ENCODE peak calls at places on chromosomes 4 and X, in four cellular contexts. One of them, this sample, is unnamed. For H3K36me3, the result is how much of the 10 kb centered on the place peaks cover.

GRCh38 chr4:42821230-42821629 is 71.3 kb upstream of the GRXCR1 start:
- DNase-seq in kidney epithelial cell: no peak
- DNase-seq in PC-3: no peak
- DNase-seq in uterus: no peak
- DNase-seq in this sample: no peak

GRCh38 chrX:131289527-131289926 is 421 bp upstream of the IGSF1 start:
- DNase-seq in uterus: no peak
- DNase-seq in kidney epithelial cell: no peak
- DNase-seq in PC-3: no peak
- DNase-seq in this sample: no peak

GRCh38 chrX:4315891-4316290 is 602.4 kb upstream of the PRKX start:
- DNase-seq in kidney epithelial cell: no peak
- DNase-seq in uterus: no peak
- DNase-seq in PC-3: peak
- DNase-seq in this sample: no peak

GRCh38 chr4:7637971-7638370 is 203.2 kb upstream of the PSAPL1 start:
- DNase-seq in uterus: no peak
- DNase-seq in kidney epithelial cell: no peak
- DNase-seq in PC-3: no peak
- DNase-seq in this sample: no peak

GRCh38 chrX:2848806-2849420 is 20.2 kb downstream of the GYG2 start:
- DNase-seq in uterus: no peak
- DNase-seq in PC-3: peak
- DNase-seq in kidney epithelial cell: no peak
- DNase-seq in this sample: peak

GRCh38 chr4:160319221-160319867 is 1216.5 kb downstream of the RAPGEF2 start:
- DNase-seq in uterus: no peak
- DNase-seq in PC-3: peak
- DNase-seq in kidney epithelial cell: peak
- DNase-seq in this sample: no peak

GRCh38 chr4:132240094-132240493 is 909.0 kb upstream of the PCDH10 start:
- DNase-seq in uterus: no peak
- DNase-seq in PC-3: no peak
- DNase-seq in kidney epithelial cell: no peak
- DNase-seq in this sample: no peak

GRCh38 chr4:124018383-124019317 is 622.1 kb downstream of the SPRY1 start:
- DNase-seq in uterus: peak
- DNase-seq in kidney epithelial cell: no peak
- DNase-seq in PC-3: no peak
- DNase-seq in this sample: peak

GRCh38 chr4:183876268-183876934 is 28.7 kb upstream of the STOX2 start:
- DNase-seq in uterus: peak
- DNase-seq in PC-3: peak
- DNase-seq in kidney epithelial cell: peak
- DNase-seq in this sample: no peak

GRCh38 chrX:68895339-68896250 is 66.8 kb downstream of the EFNB1 start:
- DNase-seq in kidney epithelial cell: peak
- DNase-seq in uterus: no peak
- DNase-seq in PC-3: peak
- DNase-seq in this sample: peak

GRCh38 chr4:7632971-7633370 is 198.2 kb upstream of the PSAPL1 start:
- DNase-seq in kidney epithelial cell: no peak
- DNase-seq in uterus: no peak
- DNase-seq in PC-3: no peak
- DNase-seq in this sample: no peak

GRCh38 chr4:101217353-101218031 is 129.8 kb downstream of the PPP3CA start:
- DNase-seq in kidney epithelial cell: no peak
- DNase-seq in uterus: no peak
- DNase-seq in PC-3: peak
- DNase-seq in this sample: no peak

GRCh38 chr4:148170408-148171385 is 271.5 kb downstream of the NR3C2 start:
- DNase-seq in uterus: no peak
- DNase-seq in kidney epithelial cell: no peak
- DNase-seq in PC-3: peak
- DNase-seq in this sample: no peak

GRCh38 chr4:165331316-165331715 is 3.8 kb downstream of the MSMO1 start:
- DNase-seq in kidney epithelial cell: no peak
- DNase-seq in PC-3: no peak
- DNase-seq in uterus: no peak
- DNase-seq in this sample: no peak

GRCh38 chrX:145729635-145730034 is 88.0 kb upstream of the SLITRK2 start:
- DNase-seq in kidney epithelial cell: no peak
- DNase-seq in PC-3: peak
- DNase-seq in uterus: no peak
- DNase-seq in this sample: no peak

DNA sequence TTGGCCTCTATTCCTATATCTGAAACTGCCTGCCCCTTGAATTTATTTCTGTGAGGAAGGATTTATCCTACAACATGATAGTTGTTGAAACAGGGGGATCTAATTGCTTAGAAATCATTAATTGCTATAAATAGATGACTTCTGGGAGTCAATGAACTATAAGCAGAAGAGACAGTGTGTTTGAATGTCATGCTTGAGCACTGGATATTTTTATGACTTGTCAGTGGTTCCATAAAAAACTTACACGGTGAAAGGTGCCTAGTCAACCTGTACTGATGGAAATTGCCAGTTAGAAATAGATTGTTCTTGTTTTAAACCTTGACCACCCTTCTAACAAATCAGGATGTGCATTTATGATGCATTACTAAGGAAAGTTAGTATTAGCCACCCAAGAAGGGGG is 306.9 kb upstream of the PPARGC1A start:
- DNase-seq in kidney epithelial cell: no peak
- DNase-seq in PC-3: no peak
- DNase-seq in uterus: no peak
- DNase-seq in this sample: no peak
- H3K4me3 ChIP-seq in kidney epithelial cell: no peak
- H3K4me3 ChIP-seq in PC-3: no peak
- H3K4me3 ChIP-seq in uterus: no peak
- H3K4me3 ChIP-seq in this sample: no peak

DNA sequence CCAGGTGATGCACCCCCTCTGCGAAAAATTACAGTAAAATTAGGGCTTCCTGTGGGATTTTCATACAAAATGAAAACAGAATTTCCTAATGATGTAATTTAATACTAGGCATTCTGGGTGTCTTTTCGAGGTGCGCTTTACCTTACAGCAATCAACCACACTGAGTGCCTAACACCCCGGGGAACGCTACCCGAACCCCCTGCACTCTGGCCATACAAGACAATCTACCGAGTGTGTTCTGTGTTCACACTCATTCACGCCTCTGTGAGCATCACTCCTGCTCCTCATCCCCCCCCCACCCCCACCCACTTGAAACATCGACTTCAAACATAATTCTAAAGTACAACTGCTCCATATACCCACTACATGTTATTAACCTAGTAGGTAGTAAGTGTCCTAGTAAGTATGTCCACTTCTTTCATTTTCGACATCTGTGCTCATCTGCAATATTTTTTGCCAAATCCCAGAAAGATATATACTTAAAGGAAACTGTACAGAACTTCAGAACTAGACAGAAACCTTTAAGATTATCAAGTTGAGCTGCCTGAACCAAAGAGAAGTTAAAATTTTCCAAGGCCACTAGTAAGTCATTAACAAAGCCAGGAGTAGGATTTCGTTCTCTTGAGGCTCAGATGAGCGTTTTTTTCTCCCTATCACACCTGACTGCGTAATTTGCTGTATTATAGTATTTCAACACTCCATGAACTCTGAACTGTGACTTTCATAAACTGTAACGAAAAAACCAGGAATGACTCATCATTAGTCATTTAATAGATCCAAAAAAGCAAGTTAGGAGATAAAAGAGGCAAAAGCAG is 79.9 kb downstream of the FAT1 start:
- DNase-seq in PC-3: peak
- DNase-seq in kidney epithelial cell: peak
- DNase-seq in uterus: no peak
- DNase-seq in this sample: peak
- H3K36me3 ChIP-seq in PC-3: under half
- H3K36me3 ChIP-seq in kidney epithelial cell: under half
- H3K36me3 ChIP-seq in uterus: under half
- H3K36me3 ChIP-seq in this sample: under half

GRCh38 chr4:82567444-82567843 is 5.7 kb upstream of the TMEM150C start:
- DNase-seq in uterus: no peak
- DNase-seq in kidney epithelial cell: no peak
- DNase-seq in PC-3: no peak
- DNase-seq in this sample: no peak

GRCh38 chr4:82560853-82561744 is 689 bp downstream of the TMEM150C start:
- DNase-seq in PC-3: no peak
- DNase-seq in uterus: no peak
- DNase-seq in kidney epithelial cell: no peak
- DNase-seq in this sample: no peak

GRCh38 chr4:82559735-82560120 is 2.1 kb downstream of the TMEM150C start:
- DNase-seq in kidney epithelial cell: no peak
- DNase-seq in uterus: no peak
- DNase-seq in PC-3: no peak
- DNase-seq in this sample: no peak

GRCh38 chr4:82561745-82562552 is at the start of gene TMEM150C:
- DNase-seq in uterus: no peak
- DNase-seq in kidney epithelial cell: no peak
- DNase-seq in PC-3: peak
- DNase-seq in this sample: peak

DNA sequence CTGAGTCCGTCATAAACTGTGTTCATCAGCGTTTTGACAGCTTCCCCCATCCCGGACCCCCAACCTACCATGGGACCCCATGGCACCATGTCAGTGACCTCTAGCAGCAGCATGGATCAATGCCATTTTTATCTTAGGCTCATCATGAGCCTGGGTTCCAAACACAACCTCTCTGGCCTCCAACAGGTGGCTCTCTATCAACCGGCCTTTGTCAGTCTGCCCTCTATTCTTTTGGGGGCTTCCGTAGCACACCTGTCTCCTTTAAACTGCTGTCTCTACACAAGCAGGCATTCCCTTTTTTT is 716 bp upstream of the TMEM150C start:
- DNase-seq in uterus: no peak
- DNase-seq in PC-3: no peak
- DNase-seq in kidney epithelial cell: no peak
- DNase-seq in this sample: no peak
- H3K4me3 ChIP-seq in uterus: no peak
- H3K4me3 ChIP-seq in PC-3: peak
- H3K4me3 ChIP-seq in kidney epithelial cell: no peak
- H3K4me3 ChIP-seq in this sample: peak

GRCh38 chrX:120450163-120450562 is 18.9 kb downstream of the LAMP2 start:
- DNase-seq in kidney epithelial cell: no peak
- DNase-seq in PC-3: peak
- DNase-seq in uterus: no peak
- DNase-seq in this sample: peak
- H3K36me3 ChIP-seq in kidney epithelial cell: under half
- H3K36me3 ChIP-seq in PC-3: under half
- H3K36me3 ChIP-seq in uterus: under half
- H3K36me3 ChIP-seq in this sample: under half

GRCh38 chr4:3766791-3767561 is 791 bp downstream of the ADRA2C start:
- DNase-seq in kidney epithelial cell: no peak
- DNase-seq in PC-3: no peak
- DNase-seq in uterus: peak
- DNase-seq in this sample: no peak

GRCh38 chr4:3766207-3766790 is at the start of gene ADRA2C:
- DNase-seq in kidney epithelial cell: no peak
- DNase-seq in uterus: peak
- DNase-seq in PC-3: no peak
- DNase-seq in this sample: peak

GRCh38 chr4:3767569-3768288 is 1.5 kb downstream of the ADRA2C start:
- DNase-seq in kidney epithelial cell: no peak
- DNase-seq in PC-3: no peak
- DNase-seq in uterus: no peak
- DNase-seq in this sample: no peak

GRCh38 chr4:3762753-3763511 is 3.3 kb upstream of the ADRA2C start:
- DNase-seq in PC-3: no peak
- DNase-seq in kidney epithelial cell: no peak
- DNase-seq in uterus: no peak
- DNase-seq in this sample: no peak

GRCh38 chr4:3765271-3766206 is 646 bp upstream of the ADRA2C start:
- DNase-seq in uterus: peak
- DNase-seq in kidney epithelial cell: no peak
- DNase-seq in PC-3: peak
- DNase-seq in this sample: peak
- H3K4me3 ChIP-seq in uterus: peak
- H3K4me3 ChIP-seq in kidney epithelial cell: peak
- H3K4me3 ChIP-seq in PC-3: no peak
- H3K4me3 ChIP-seq in this sample: peak

GRCh38 chr4:140659935-140660710 is 91.4 kb upstream of the UCP1 start:
- DNase-seq in PC-3: no peak
- DNase-seq in uterus: no peak
- DNase-seq in kidney epithelial cell: no peak
- DNase-seq in this sample: no peak
- H3K36me3 ChIP-seq in PC-3: under half
- H3K36me3 ChIP-seq in uterus: under half
- H3K36me3 ChIP-seq in kidney epithelial cell: under half
- H3K36me3 ChIP-seq in this sample: half or more

GRCh38 chrX:149909324-149910177 is 19.8 kb upstream of the HSFX4 start:
- DNase-seq in uterus: no peak
- DNase-seq in kidney epithelial cell: no peak
- DNase-seq in PC-3: no peak
- DNase-seq in this sample: no peak

GRCh38 chrX:149908308-149908707 is 21.1 kb upstream of the HSFX4 start:
- DNase-seq in PC-3: no peak
- DNase-seq in uterus: no peak
- DNase-seq in kidney epithelial cell: no peak
- DNase-seq in this sample: no peak

GRCh38 chrX:149908727-149909126 is 20.6 kb upstream of the HSFX4 start:
- DNase-seq in uterus: no peak
- DNase-seq in kidney epithelial cell: no peak
- DNase-seq in PC-3: no peak
- DNase-seq in this sample: no peak

GRCh38 chrX:149910178-149910695 is 19.1 kb upstream of the HSFX4 start:
- DNase-seq in PC-3: no peak
- DNase-seq in kidney epithelial cell: no peak
- DNase-seq in uterus: no peak
- DNase-seq in this sample: no peak
- H3K4me3 ChIP-seq in PC-3: no peak
- H3K4me3 ChIP-seq in kidney epithelial cell: no peak
- H3K4me3 ChIP-seq in uterus: no peak
- H3K4me3 ChIP-seq in this sample: no peak

DNA sequence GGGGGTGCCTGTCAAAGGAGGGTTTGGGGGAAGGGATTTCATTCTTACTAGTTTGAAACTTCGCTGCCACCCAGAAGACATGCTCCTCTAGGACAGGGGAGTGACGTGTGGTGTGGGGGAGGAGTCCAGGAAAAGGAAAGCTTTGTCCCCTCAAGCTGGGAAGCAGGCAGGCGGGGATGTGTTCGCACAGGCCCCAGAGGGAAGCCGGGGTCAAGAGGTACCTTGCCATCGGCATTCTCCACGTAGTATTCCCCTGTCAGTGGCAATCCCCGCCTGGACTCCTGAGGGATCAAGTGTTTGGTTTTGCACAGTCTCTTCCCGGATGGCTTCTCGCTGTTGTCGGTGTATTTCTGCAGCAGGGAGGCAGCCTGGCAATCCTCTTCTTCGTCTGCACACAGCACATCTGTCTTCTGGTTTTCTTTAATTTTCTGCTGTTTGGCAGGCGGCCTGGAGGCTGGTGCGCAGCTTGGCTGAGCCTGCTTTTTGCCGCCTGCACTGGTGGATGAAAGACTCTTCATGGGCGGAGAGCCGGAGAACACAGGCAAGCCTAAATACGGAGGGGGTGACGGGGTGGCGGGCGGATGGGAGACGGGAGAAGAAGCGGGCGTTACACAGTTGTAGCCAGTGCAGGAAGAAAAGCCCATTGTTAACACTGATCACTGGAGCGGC is 35.1 kb downstream of the BCOR start:
- DNase-seq in uterus: no peak
- DNase-seq in kidney epithelial cell: no peak
- DNase-seq in PC-3: no peak
- DNase-seq in this sample: no peak
- H3K36me3 ChIP-seq in uterus: under half
- H3K36me3 ChIP-seq in kidney epithelial cell: under half
- H3K36me3 ChIP-seq in PC-3: under half
- H3K36me3 ChIP-seq in this sample: under half

This sample was measured in adipocyte.